ENCODE peak calls at places on chromosomes 3 and 15, in ten cellular contexts. N is amniotic stem cell; V is left cardiac atrium; C is naive B cell; O is stimulated activated CD4-positive, alpha-beta T cell treated with anti-CD3 and anti-CD28 coated beads, TNF-alpha, amount 100 ng/mL, for 48 hours; R is iPS-NIHi11; Q is globus pallidus; U is SK-N-MC; X is suprapubic skin; Y is stimulated activated CD8-positive, alpha-beta memory T cell treated with anti-CD3 and anti-CD28 coated beads, Interleukin-7, amount 100 ng/mL, for 1 hour. A is an unnamed sample.
A peak's percentile ranks its signal among the peaks of the same experiment; 100 is the strongest.

GRCh38 chr3:141129049-141130038 is 78.2 kb downstream of the SPSB4 start:
- DNase-seq in N (no peak), V (no peak), C (no peak), O (no peak), R (no peak), Q (no peak), U (no peak), X (no peak), Y (no peak), A (no peak)

GRCh38 chr3:45666729-45667440 is 22.3 kb upstream of the SACM1L start:
- DNase-seq in N (no peak), V (peak; percentile 56), C (no peak), O (no peak), R (no peak), Q (no peak), U (no peak), X (no peak), Y (no peak), A (no peak)

GRCh38 chr3:184637705-184638104 is 74.2 kb downstream of the MAGEF1 start:
- DNase-seq in N (no peak), V (no peak), C (no peak), O (no peak), R (no peak), Q (peak; percentile 20), U (no peak), X (no peak), Y (no peak), A (no peak)

GRCh38 chr15:29670945-29671307 is 151.3 kb downstream of the TJP1 start:
- DNase-seq in N (peak; percentile 56), V (no peak), C (no peak), O (no peak), R (no peak), Q (no peak), U (no peak), X (no peak), Y (no peak), A (no peak)

GRCh38 chr3:56453027-56453426 is 15.2 kb downstream of the ERC2 start:
- DNase-seq in N (no peak), V (no peak), C (no peak), O (no peak), R (no peak), Q (no peak), U (no peak), X (no peak), Y (no peak), A (no peak)

GRCh38 chr15:73081321-73081958 is 29.2 kb downstream of the NEO1 start:
- DNase-seq in N (peak; percentile 9), V (no peak), C (peak; percentile 5), O (no peak), R (no peak), Q (peak; percentile 81), U (peak; percentile 57), X (no peak), Y (no peak), A (peak; percentile 78)

GRCh38 chr3:11476814-11477213 is 166.9 kb downstream of the VGLL4 start:
- DNase-seq in N (no peak), V (no peak), C (no peak), O (no peak), R (no peak), Q (no peak), U (no peak), X (no peak), Y (no peak), A (no peak)

GRCh38 chr3:50369271-50369670 is 9.9 kb upstream of the TMEM115 start:
- DNase-seq in N (no peak), V (no peak), C (no peak), O (no peak), R (no peak), Q (no peak), U (no peak), X (no peak), Y (no peak), A (no peak)

GRCh38 chr3:107665351-107665750 is 142.6 kb downstream of the BBX start:
- DNase-seq in N (no peak), V (no peak), C (no peak), O (no peak), R (no peak), Q (no peak), U (no peak), X (no peak), Y (no peak), A (no peak)

GRCh38 chr3:172040976-172041963 is 1.9 kb downstream of the FNDC3B start:
- DNase-seq in N (peak; percentile 40), V (peak; percentile 28), C (no peak), O (no peak), R (peak; percentile 11), Q (no peak), U (no peak), X (no peak), Y (no peak), A (no peak)

GRCh38 chr15:96583671-96584070 is 253.2 kb downstream of the NR2F2 start:
- DNase-seq in N (no peak), V (no peak), C (no peak), O (no peak), R (no peak), Q (no peak), U (no peak), X (no peak), Y (no peak), A (no peak)

GRCh38 chr3:39011191-39011736 is 40.5 kb downstream of the SCN11A start:
- DNase-seq in N (no peak), V (no peak), C (no peak), O (no peak), R (no peak), Q (no peak), U (no peak), X (no peak), Y (no peak), A (no peak)

GRCh38 chr3:29280675-29281264 is at the start of gene RBMS3:
- DNase-seq in N (peak; percentile 88), V (peak; percentile 89), C (peak; percentile 17), O (no peak), R (peak; percentile 62), Q (peak; percentile 72), U (no peak), X (peak; percentile 89), Y (no peak), A (peak; percentile 28)

GRCh38 chr15:64697911-64698369 is 77.4 kb downstream of the RBPMS2 start:
- DNase-seq in N (no peak), V (no peak), C (no peak), O (peak; percentile 37), R (no peak), Q (no peak), U (no peak), X (no peak), Y (no peak), A (no peak)

GRCh38 chr3:63228677-63229076 is 49.4 kb upstream of the SYNPR start:
- DNase-seq in N (peak; percentile 3), V (no peak), C (no peak), O (no peak), R (peak; percentile 48), Q (peak; percentile 5), U (no peak), X (no peak), Y (no peak), A (peak; percentile 67)

GRCh38 chr15:93384886-93385285 is 295.9 kb upstream of the RGMA start:
- DNase-seq in N (no peak), V (no peak), C (no peak), O (no peak), R (peak; percentile 20), Q (no peak), U (no peak), X (no peak), Y (no peak), A (no peak)

GRCh38 chr15:77966540-77967290 is 110.8 kb downstream of the TBC1D2B start:
- DNase-seq in N (peak; percentile 6), V (no peak), C (peak; percentile 52), O (peak; percentile 37), R (peak; percentile 77), Q (peak; percentile 59), U (no peak), X (no peak), Y (peak; percentile 42), A (peak; percentile 63)

GRCh38 chr3:100209948-100210776 is 50.6 kb upstream of the TBC1D23 start:
- DNase-seq in N (no peak), V (no peak), C (no peak), O (no peak), R (no peak), Q (no peak), U (no peak), X (no peak), Y (no peak), A (no peak)

GRCh38 chr15:95940431-95940985 is 390.0 kb upstream of the NR2F2 start:
- DNase-seq in N (no peak), V (no peak), C (no peak), O (no peak), R (peak; percentile 27), Q (no peak), U (no peak), X (no peak), Y (no peak), A (no peak)

GRCh38 chr3:14467723-14468620 is 65.6 kb downstream of the SLC6A6 start:
- DNase-seq in N (peak; percentile 10), V (no peak), C (peak; percentile 41), O (no peak), R (peak; percentile 95), Q (no peak), U (no peak), X (no peak), Y (peak; percentile 32), A (peak; percentile 57)